ENCODE peak calls at places on chromosomes 6 and 20, in five cellular contexts. One of them, this sample, is unnamed.

GRCh38 chr6:90765895-90766294 is 179.0 kb upstream of the MAP3K7 start:
- DNase-seq in endodermal cell: no peak
- DNase-seq in HCT116: no peak
- DNase-seq in GM23248: no peak
- DNase-seq in colonic mucosa: no peak
- DNase-seq in this sample: no peak

GRCh38 chr20:34998331-34998950 is 42.8 kb downstream of the MYH7B start:
- DNase-seq in endodermal cell: peak; percentile 82
- DNase-seq in HCT116: no peak
- DNase-seq in GM23248: no peak
- DNase-seq in colonic mucosa: no peak
- DNase-seq in this sample: no peak

GRCh38 chr20:17648306-17648646 is 33.8 kb downstream of the RRBP1 start:
- DNase-seq in endodermal cell: no peak
- DNase-seq in HCT116: no peak
- DNase-seq in GM23248: no peak
- DNase-seq in colonic mucosa: no peak
- DNase-seq in this sample: no peak

GRCh38 chr6:53896237-53896636 is 101.4 kb downstream of the LRRC1 start:
- DNase-seq in endodermal cell: no peak
- DNase-seq in HCT116: no peak
- DNase-seq in GM23248: peak; percentile 18
- DNase-seq in colonic mucosa: no peak
- DNase-seq in this sample: no peak

GRCh38 chr6:21409231-21409630 is 184.3 kb upstream of the SOX4 start:
- DNase-seq in endodermal cell: no peak
- DNase-seq in HCT116: no peak
- DNase-seq in GM23248: no peak
- DNase-seq in colonic mucosa: no peak
- DNase-seq in this sample: no peak

GRCh38 chr6:90226257-90226656 is 70.4 kb downstream of the BACH2 start:
- DNase-seq in endodermal cell: no peak
- DNase-seq in HCT116: no peak
- DNase-seq in GM23248: peak; percentile 65
- DNase-seq in colonic mucosa: no peak
- DNase-seq in this sample: no peak

GRCh38 chr6:11769816-11770545 is 8.6 kb downstream of the ADTRP start:
- DNase-seq in endodermal cell: peak; percentile 87
- DNase-seq in HCT116: no peak
- DNase-seq in GM23248: no peak
- DNase-seq in colonic mucosa: peak; percentile 54
- DNase-seq in this sample: no peak

GRCh38 chr6:114344216-114344970 is 1.6 kb upstream of the HS3ST5 start:
- DNase-seq in endodermal cell: no peak
- DNase-seq in HCT116: no peak
- DNase-seq in GM23248: no peak
- DNase-seq in colonic mucosa: no peak
- DNase-seq in this sample: peak; percentile 74

GRCh38 chr6:24215068-24215467 is 89.1 kb downstream of the NRSN1 start:
- DNase-seq in endodermal cell: no peak
- DNase-seq in HCT116: no peak
- DNase-seq in GM23248: no peak
- DNase-seq in colonic mucosa: no peak
- DNase-seq in this sample: no peak

GRCh38 chr6:36580184-36580526 is 14.0 kb upstream of the SRSF3 start:
- DNase-seq in endodermal cell: no peak
- DNase-seq in HCT116: no peak
- DNase-seq in GM23248: no peak
- DNase-seq in colonic mucosa: no peak
- DNase-seq in this sample: no peak
- H3K9ac ChIP-seq in endodermal cell: peak overlapping the region; percentile 39
- H3K9ac ChIP-seq in HCT116: peak overlapping the region; percentile 21
- H3K9ac ChIP-seq in GM23248: peak overlapping the region; percentile 3
- H3K9ac ChIP-seq in colonic mucosa: no peak overlapping the region
- H3K9ac ChIP-seq in this sample: no peak overlapping the region

GRCh38 chr20:1820137-1821074 is 74.8 kb upstream of the SIRPA start:
- DNase-seq in endodermal cell: no peak
- DNase-seq in HCT116: no peak
- DNase-seq in GM23248: peak; percentile 91
- DNase-seq in colonic mucosa: no peak
- DNase-seq in this sample: peak; percentile 58

GRCh38 chr20:1817577-1818211 is 77.5 kb upstream of the SIRPA start:
- DNase-seq in endodermal cell: peak; percentile 40
- DNase-seq in HCT116: no peak
- DNase-seq in GM23248: no peak
- DNase-seq in colonic mucosa: no peak
- DNase-seq in this sample: no peak

GRCh38 chr20:1818247-1818840 is 76.9 kb upstream of the SIRPA start:
- DNase-seq in endodermal cell: peak; percentile 29
- DNase-seq in HCT116: no peak
- DNase-seq in GM23248: no peak
- DNase-seq in colonic mucosa: no peak
- DNase-seq in this sample: no peak

GRCh38 chr20:1819311-1820136 is 75.7 kb upstream of the SIRPA start:
- DNase-seq in endodermal cell: peak; percentile 54
- DNase-seq in HCT116: no peak
- DNase-seq in GM23248: no peak
- DNase-seq in colonic mucosa: no peak
- DNase-seq in this sample: no peak

GRCh38 chr20:1818895-1819294 is 76.3 kb upstream of the SIRPA start:
- DNase-seq in endodermal cell: peak; percentile 43
- DNase-seq in HCT116: no peak
- DNase-seq in GM23248: no peak
- DNase-seq in colonic mucosa: no peak
- DNase-seq in this sample: no peak
- H3K27ac ChIP-seq in endodermal cell: no peak overlapping the region
- H3K27ac ChIP-seq in HCT116: no peak overlapping the region
- H3K27ac ChIP-seq in GM23248: no peak overlapping the region
- H3K27ac ChIP-seq in colonic mucosa: peak overlapping the region; percentile 27
- H3K27ac ChIP-seq in this sample: no peak overlapping the region

GRCh38 chr6:149698175-149698574 is 19.7 kb downstream of the LATS1 start:
- DNase-seq in endodermal cell: no peak
- DNase-seq in HCT116: no peak
- DNase-seq in GM23248: no peak
- DNase-seq in colonic mucosa: no peak
- DNase-seq in this sample: no peak

GRCh38 chr6:149696904-149697303 is 21.0 kb downstream of the LATS1 start:
- DNase-seq in endodermal cell: no peak
- DNase-seq in HCT116: no peak
- DNase-seq in GM23248: peak; percentile 37
- DNase-seq in colonic mucosa: no peak
- DNase-seq in this sample: no peak

GRCh38 chr6:149699150-149699549 is 18.8 kb downstream of the LATS1 start:
- DNase-seq in endodermal cell: no peak
- DNase-seq in HCT116: no peak
- DNase-seq in GM23248: no peak
- DNase-seq in colonic mucosa: no peak
- DNase-seq in this sample: no peak

GRCh38 chr6:149701699-149702098 is 16.2 kb downstream of the LATS1 start:
- DNase-seq in endodermal cell: peak; percentile 59
- DNase-seq in HCT116: no peak
- DNase-seq in GM23248: peak; percentile 70
- DNase-seq in colonic mucosa: no peak
- DNase-seq in this sample: no peak
- H3K9ac ChIP-seq in endodermal cell: no peak overlapping the region
- H3K9ac ChIP-seq in HCT116: no peak overlapping the region
- H3K9ac ChIP-seq in GM23248: peak overlapping the region; percentile 48
- H3K9ac ChIP-seq in colonic mucosa: no peak overlapping the region
- H3K9ac ChIP-seq in this sample: no peak overlapping the region

GRCh38 chr20:59949911-59950310 is 8.3 kb upstream of the CDH26 start:
- DNase-seq in endodermal cell: no peak
- DNase-seq in HCT116: no peak
- DNase-seq in GM23248: no peak
- DNase-seq in colonic mucosa: no peak
- DNase-seq in this sample: no peak

GRCh38 chr20:59945731-59946130 is 5.5 kb downstream of the FAM217B start:
- DNase-seq in endodermal cell: no peak
- DNase-seq in HCT116: no peak
- DNase-seq in GM23248: no peak
- DNase-seq in colonic mucosa: no peak
- DNase-seq in this sample: no peak

GRCh38 chr20:59948828-59949720 is 8.9 kb downstream of the FAM217B start:
- DNase-seq in endodermal cell: no peak
- DNase-seq in HCT116: peak; percentile 29
- DNase-seq in GM23248: peak; percentile 80
- DNase-seq in colonic mucosa: no peak
- DNase-seq in this sample: peak; percentile 56

GRCh38 chr20:59945175-59945574 is 5.0 kb downstream of the FAM217B start:
- DNase-seq in endodermal cell: no peak
- DNase-seq in HCT116: no peak
- DNase-seq in GM23248: peak; percentile 25
- DNase-seq in colonic mucosa: no peak
- DNase-seq in this sample: no peak

GRCh38 chr20:59948212-59948611 is 8.0 kb downstream of the FAM217B start:
- DNase-seq in endodermal cell: no peak
- DNase-seq in HCT116: no peak
- DNase-seq in GM23248: no peak
- DNase-seq in colonic mucosa: no peak
- DNase-seq in this sample: no peak
- H3K27ac ChIP-seq in endodermal cell: no peak overlapping the region
- H3K27ac ChIP-seq in HCT116: no peak overlapping the region
- H3K27ac ChIP-seq in GM23248: no peak overlapping the region
- H3K27ac ChIP-seq in colonic mucosa: no peak overlapping the region
- H3K27ac ChIP-seq in this sample: peak overlapping the region; percentile 35

DNA sequence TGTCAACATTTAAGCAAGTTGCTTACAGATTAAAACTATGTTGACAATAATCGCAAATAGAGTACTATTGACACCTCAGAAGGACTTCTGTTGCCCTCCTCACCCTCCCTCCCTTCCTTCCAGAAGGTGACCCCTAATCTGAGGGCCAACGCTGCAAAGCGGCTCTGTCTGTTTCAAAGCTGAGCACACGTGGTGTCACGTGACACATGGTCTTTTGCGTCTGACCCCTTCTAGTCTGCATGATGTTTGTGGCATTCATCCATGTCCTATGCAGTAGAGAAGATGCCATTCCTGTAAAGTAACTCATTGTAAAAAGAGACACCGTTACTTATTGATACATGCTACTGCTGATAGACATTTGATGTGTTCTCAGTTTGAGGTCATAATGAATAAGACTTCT is 182.3 kb downstream of the THBS2 start:
- DNase-seq in endodermal cell: no peak
- DNase-seq in HCT116: no peak
- DNase-seq in GM23248: no peak
- DNase-seq in colonic mucosa: no peak
- DNase-seq in this sample: no peak
- H3K9ac ChIP-seq in endodermal cell: no peak overlapping the region
- H3K9ac ChIP-seq in HCT116: peak overlapping the region; percentile 10
- H3K9ac ChIP-seq in GM23248: peak overlapping the region; percentile 64
- H3K9ac ChIP-seq in colonic mucosa: no peak overlapping the region
- H3K9ac ChIP-seq in this sample: no peak overlapping the region

GRCh38 chr6:125986956-125987617 is 747 bp downstream of the TRMT11 start:
- DNase-seq in endodermal cell: no peak
- DNase-seq in HCT116: peak; percentile 21
- DNase-seq in GM23248: peak; percentile 44
- DNase-seq in colonic mucosa: no peak
- DNase-seq in this sample: peak; percentile 32

GRCh38 chr6:125988280-125988679 is 1.9 kb downstream of the TRMT11 start:
- DNase-seq in endodermal cell: no peak
- DNase-seq in HCT116: no peak
- DNase-seq in GM23248: no peak
- DNase-seq in colonic mucosa: no peak
- DNase-seq in this sample: no peak

GRCh38 chr6:125991653-125992052 is 5.3 kb downstream of the TRMT11 start:
- DNase-seq in endodermal cell: no peak
- DNase-seq in HCT116: no peak
- DNase-seq in GM23248: no peak
- DNase-seq in colonic mucosa: no peak
- DNase-seq in this sample: no peak

GRCh38 chr6:125986295-125986955 is at the start of gene TRMT11:
- DNase-seq in endodermal cell: peak; percentile 98
- DNase-seq in HCT116: peak; percentile 84
- DNase-seq in GM23248: peak; percentile 95
- DNase-seq in colonic mucosa: peak; percentile 91
- DNase-seq in this sample: peak; percentile 85

DNA sequence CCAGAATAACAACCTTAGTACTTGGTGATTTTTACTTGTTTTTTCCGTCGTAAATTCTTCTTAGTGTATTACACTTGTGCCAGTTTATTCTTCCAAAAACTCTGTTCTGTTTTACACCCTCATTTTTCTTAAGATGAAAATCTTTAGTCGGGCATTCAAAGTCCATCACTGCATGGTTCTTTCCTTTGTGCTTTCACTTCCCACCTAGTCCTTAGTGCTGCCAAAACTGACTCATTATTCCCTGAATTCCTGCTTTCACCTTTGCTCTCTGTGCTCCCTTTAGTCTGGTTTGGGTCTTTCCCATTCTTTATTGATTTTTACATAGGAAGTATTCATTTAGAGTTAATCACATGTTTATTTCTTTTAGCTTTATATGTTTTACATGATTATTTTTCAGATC is 3.3 kb downstream of the TRMT11 start:
- DNase-seq in endodermal cell: no peak
- DNase-seq in HCT116: no peak
- DNase-seq in GM23248: no peak
- DNase-seq in colonic mucosa: no peak
- DNase-seq in this sample: no peak
- H3K27ac ChIP-seq in endodermal cell: no peak overlapping the region
- H3K27ac ChIP-seq in HCT116: no peak overlapping the region
- H3K27ac ChIP-seq in GM23248: no peak overlapping the region
- H3K27ac ChIP-seq in colonic mucosa: no peak overlapping the region
- H3K27ac ChIP-seq in this sample: no peak overlapping the region

DNA sequence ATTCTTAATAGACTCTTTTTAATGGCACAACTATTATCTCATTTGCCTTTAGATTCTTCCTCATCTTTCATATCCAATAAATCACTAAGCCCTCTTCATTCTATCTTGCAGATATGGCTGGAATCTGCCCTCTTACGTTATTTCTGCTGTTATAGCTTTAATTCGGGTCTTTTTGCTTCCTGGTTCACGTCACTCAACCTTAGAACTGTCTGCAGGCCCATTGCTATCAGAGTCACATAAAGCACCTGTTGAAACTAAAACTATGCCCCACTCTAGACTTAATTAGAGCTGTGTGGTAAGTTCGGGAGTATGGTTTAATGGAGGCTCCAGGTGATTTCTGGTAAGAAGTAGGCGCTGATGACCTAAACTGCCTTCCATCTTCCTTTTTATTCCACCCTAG is 988 bp downstream of the QRSL1 start:
- DNase-seq in endodermal cell: no peak
- DNase-seq in HCT116: no peak
- DNase-seq in GM23248: no peak
- DNase-seq in colonic mucosa: no peak
- DNase-seq in this sample: peak; percentile 12
- H3K9ac ChIP-seq in endodermal cell: peak overlapping the region; percentile 83
- H3K9ac ChIP-seq in HCT116: peak overlapping the region; percentile 94
- H3K9ac ChIP-seq in GM23248: peak overlapping the region; percentile 95
- H3K9ac ChIP-seq in colonic mucosa: no peak overlapping the region
- H3K9ac ChIP-seq in this sample: peak overlapping the region; percentile 83

GRCh38 chr6:27575594-27576361 is 102.9 kb upstream of the ZNF184 start:
- DNase-seq in endodermal cell: no peak
- DNase-seq in HCT116: peak; percentile 41
- DNase-seq in GM23248: no peak
- DNase-seq in colonic mucosa: no peak
- DNase-seq in this sample: no peak
- H3K27ac ChIP-seq in endodermal cell: no peak overlapping the region
- H3K27ac ChIP-seq in HCT116: no peak overlapping the region
- H3K27ac ChIP-seq in GM23248: no peak overlapping the region
- H3K27ac ChIP-seq in colonic mucosa: no peak overlapping the region
- H3K27ac ChIP-seq in this sample: no peak overlapping the region

GRCh38 chr6:139882234-139882633 is 507.8 kb upstream of the CITED2 start:
- DNase-seq in endodermal cell: peak; percentile 57
- DNase-seq in HCT116: no peak
- DNase-seq in GM23248: no peak
- DNase-seq in colonic mucosa: no peak
- DNase-seq in this sample: peak; percentile 49
- H3K9ac ChIP-seq in endodermal cell: no peak overlapping the region
- H3K9ac ChIP-seq in HCT116: no peak overlapping the region
- H3K9ac ChIP-seq in GM23248: no peak overlapping the region
- H3K9ac ChIP-seq in colonic mucosa: peak overlapping the region; percentile 35
- H3K9ac ChIP-seq in this sample: peak overlapping the region; percentile 63

This sample was measured in MM.1S.